ENCODE peak calls at places on chromosomes 13 and 19, in eight cellular contexts. F is left ventricle myocardium inferior; A is BJ; B is hepatocyte; C is effector memory CD4-positive, alpha-beta T cell; V is suprapubic skin; R is right lobe of liver; I is cardiac muscle cell. M is an unnamed sample. For H3K27me3, the result is how much of the 10 kb centered on the place peaks cover.

GRCh38 chr19:34502582-34503545 is 21.3 kb downstream of the WTIP start:
- DNase-seq in F (peak), A (no peak), B (no peak), C (no peak), V (peak), R (no peak), I (no peak), M (no peak)

GRCh38 chr19:13835791-13836723 is 40.8 kb downstream of the ZSWIM4 start:
- DNase-seq in F (peak), A (no peak), B (no peak), C (peak), V (peak), R (peak), I (no peak), M (no peak)

GRCh38 chr13:23871616-23872220 is 17.5 kb downstream of the MIPEP start:
- DNase-seq in F (no peak), A (no peak), B (no peak), C (no peak), V (no peak), R (no peak), I (peak), M (peak)

GRCh38 chr13:112751617-112752016 is 61.8 kb downstream of the ATP11A start:
- DNase-seq in F (no peak), A (no peak), B (no peak), C (no peak), V (no peak), R (no peak), I (no peak), M (no peak)

GRCh38 chr13:45162194-45162593 is 38.7 kb downstream of the KCTD4 start:
- DNase-seq in F (no peak), A (no peak), B (peak), C (no peak), V (no peak), R (no peak), I (no peak), M (no peak)

GRCh38 chr13:89061821-89062220 is 1390.7 kb downstream of the SLITRK5 start:
- DNase-seq in F (no peak), A (no peak), B (no peak), C (no peak), V (no peak), R (no peak), I (no peak), M (peak)

GRCh38 chr13:110116072-110116487 is 190.9 kb downstream of the COL4A1 start:
- DNase-seq in F (peak), A (no peak), B (peak), C (no peak), V (no peak), R (peak), I (peak), M (peak)

GRCh38 chr19:58558066-58558622 is at the start of gene UBE2M:
- DNase-seq in F (peak), A (no peak), B (peak), C (peak), V (peak), R (peak), I (peak), M (peak)

GRCh38 chr13:30629527-30629926 is 11.8 kb downstream of the USPL1 start:
- DNase-seq in F (no peak), A (no peak), B (no peak), C (no peak), V (no peak), R (no peak), I (peak), M (peak)

GRCh38 chr19:3443840-3444694 is 36.3 kb downstream of the SMIM24 start:
- DNase-seq in F (peak), A (no peak), B (peak), C (no peak), V (no peak), R (no peak), I (peak), M (no peak)

GRCh38 chr13:108947551-108948030 is 318.2 kb downstream of the MYO16 start:
- DNase-seq in F (no peak), A (peak), B (no peak), C (no peak), V (peak), R (no peak), I (no peak), M (no peak)

GRCh38 chr13:98672947-98673545 is 79.4 kb downstream of the SLC15A1 start:
- DNase-seq in F (peak), A (no peak), B (peak), C (peak), V (peak), R (peak), I (peak), M (peak)

GRCh38 chr19:7772752-7773291 is 9.8 kb downstream of the CLEC4M start:
- DNase-seq in F (no peak), A (no peak), B (no peak), C (no peak), V (no peak), R (no peak), I (no peak), M (peak)

GRCh38 chr19:54096642-54097106 is 3.9 kb downstream of the OSCAR start:
- DNase-seq in F (no peak), A (no peak), B (no peak), C (no peak), V (no peak), R (peak), I (no peak), M (peak)

GRCh38 chr13:46097015-46097414 is 7.8 kb downstream of the CPB2 start:
- DNase-seq in F (no peak), A (no peak), B (no peak), C (no peak), V (no peak), R (peak), I (no peak), M (no peak)

GRCh38 chr19:56720281-56720680 is 48.7 kb upstream of the ZNF835 start:
- DNase-seq in F (no peak), A (no peak), B (no peak), C (no peak), V (no peak), R (no peak), I (no peak), M (no peak)

GRCh38 chr19:18109731-18110671 is 12.4 kb downstream of the MAST3 start:
- DNase-seq in F (peak), A (no peak), B (peak), C (no peak), V (no peak), R (peak), I (peak), M (peak)

GRCh38 chr19:42023121-42023942 is 29.3 kb upstream of the ATP1A3 start:
- DNase-seq in F (no peak), A (no peak), B (no peak), C (no peak), V (no peak), R (no peak), I (peak), M (peak)

GRCh38 chr13:99962242-99962641 is 9.3 kb downstream of the ZIC5 start:
- DNase-seq in F (no peak), A (no peak), B (no peak), C (no peak), V (no peak), R (no peak), I (no peak), M (no peak)
- H3K27me3 ChIP-seq in F (half or more), A (under half), B (half or more), C (half or more), V (half or more), R (under half), I (half or more), M (under half)

DNA sequence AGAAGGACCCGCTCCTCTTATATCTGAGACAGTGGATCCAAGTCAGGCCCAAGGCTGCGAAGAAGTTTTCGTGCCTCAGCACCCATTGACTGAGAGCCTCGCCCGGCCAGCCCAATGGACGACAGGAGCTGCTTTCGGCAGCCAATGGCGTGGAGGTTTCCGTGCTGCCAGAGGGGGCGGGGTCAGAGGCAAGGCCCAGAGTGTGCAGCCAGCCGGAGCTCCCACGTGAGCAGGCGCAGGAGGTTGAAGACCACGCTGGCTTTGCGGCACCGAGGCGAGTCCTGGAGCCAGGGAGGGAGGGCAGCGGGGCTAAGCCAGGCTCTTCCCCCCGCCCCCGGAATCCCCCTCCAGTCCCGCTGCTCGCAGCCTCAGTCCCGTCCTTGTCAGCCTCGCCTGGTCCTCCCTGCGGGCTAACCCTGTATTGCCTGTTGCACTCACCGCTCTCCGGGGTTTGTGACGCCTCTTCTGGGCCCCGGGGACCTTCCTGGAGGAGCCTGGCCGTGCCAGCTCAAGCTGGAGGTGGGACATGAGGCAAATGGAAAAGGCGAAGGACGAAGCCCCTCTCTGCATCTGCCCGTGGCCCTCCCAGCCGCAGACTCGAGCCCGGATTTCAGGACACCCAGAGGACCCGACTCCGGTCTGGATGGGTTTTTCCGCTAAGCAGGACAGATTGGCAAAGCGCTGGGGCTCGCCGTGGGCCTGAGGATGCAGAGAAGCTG is 1.5 kb downstream of the IFNL4 start:
- DNase-seq in F (peak), A (no peak), B (no peak), C (no peak), V (no peak), R (peak), I (no peak), M (no peak)
- H3K27me3 ChIP-seq in F (half or more), A (under half), B (under half), C (under half), V (under half), R (under half), I (under half), M (under half)

DNA sequence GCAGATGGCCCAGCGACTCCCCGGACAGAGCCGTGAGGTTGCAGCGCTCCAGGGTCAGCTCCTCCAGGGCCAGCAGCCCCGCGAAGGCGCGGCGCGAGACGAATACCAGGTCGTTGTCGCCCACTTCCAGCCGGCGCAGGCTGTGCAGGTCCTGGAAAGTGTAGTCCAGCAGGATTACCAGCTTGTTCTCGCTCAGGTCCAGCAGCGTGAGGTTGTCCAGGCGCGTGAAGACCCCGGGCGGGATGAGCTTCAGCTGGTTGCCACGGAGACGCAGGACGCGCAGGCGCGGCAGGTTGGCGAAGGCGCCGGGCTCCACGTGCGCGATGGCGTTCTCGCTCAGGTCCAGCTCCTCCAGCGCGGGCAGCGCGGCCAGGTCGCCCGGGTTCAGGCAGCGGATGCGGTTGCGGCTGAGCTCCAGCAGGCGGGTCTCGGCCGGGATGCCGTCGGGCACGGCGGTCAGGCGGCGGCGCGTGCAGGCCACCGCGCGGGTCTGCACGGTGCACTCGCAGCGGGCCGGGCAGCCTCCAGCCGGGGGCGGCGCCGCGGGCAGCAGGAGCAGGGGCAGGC is 9.3 kb upstream of the PEAK3 start:
- DNase-seq in F (no peak), A (no peak), B (no peak), C (no peak), V (no peak), R (no peak), I (peak), M (no peak)
- H3K27me3 ChIP-seq in F (half or more), A (under half), B (half or more), C (under half), V (half or more), R (under half), I (half or more), M (under half)

GRCh38 chr19:40565355-40565754 is 11.3 kb upstream of the SHKBP1 start:
- DNase-seq in F (no peak), A (no peak), B (no peak), C (no peak), V (no peak), R (no peak), I (no peak), M (no peak)
- H3K27me3 ChIP-seq in F (half or more), A (under half), B (half or more), C (under half), V (under half), R (under half), I (half or more), M (under half)